ENCODE peak calls at places on chromosomes 11 and 22, in four cellular contexts. N, P, E and I are unnamed samples.

GRCh38 chr11:58068640-58069039 is 37.9 kb downstream of the OR6Q1 start:
- DNase-seq in N (no peak), P (no peak), E (no peak), I (no peak)

GRCh38 chr11:59185412-59185811 is 13.5 kb downstream of the DTX4 start:
- DNase-seq in N (peak; percentile 51), P (no peak), E (no peak), I (no peak)

GRCh38 chr11:72534859-72535547 is 100.7 kb upstream of the CLPB start:
- DNase-seq in N (no peak), P (no peak), E (no peak), I (no peak)

GRCh38 chr22:30861131-30861530 is 107.4 kb downstream of the MORC2 start:
- DNase-seq in N (no peak), P (no peak), E (no peak), I (no peak)

GRCh38 chr11:125211191-125211953 is 46.8 kb downstream of the PKNOX2 start:
- DNase-seq in N (peak; percentile 8), P (no peak), E (peak; percentile 8), I (no peak)

GRCh38 chr11:114359342-114359741 is 41.0 kb downstream of the C11orf71 start:
- DNase-seq in N (peak; percentile 13), P (no peak), E (no peak), I (no peak)

GRCh38 chr11:80722616-80723015 is 1281.8 kb upstream of the TENM4 start:
- DNase-seq in N (peak; percentile 57), P (no peak), E (peak; percentile 39), I (no peak)

GRCh38 chr11:16013242-16013641 is 343.1 kb downstream of the SOX6 start:
- DNase-seq in N (no peak), P (no peak), E (no peak), I (no peak)

GRCh38 chr22:40240671-40241070 is 62.9 kb downstream of the TNRC6B start:
- DNase-seq in N (no peak), P (no peak), E (no peak), I (peak; percentile 15)

GRCh38 chr11:20839231-20839630 is 169.8 kb downstream of the NELL1 start:
- DNase-seq in N (no peak), P (no peak), E (no peak), I (no peak)

GRCh38 chr22:47192651-47193437 is 430.4 kb downstream of the TBC1D22A start:
- DNase-seq in N (no peak), P (no peak), E (peak; percentile 39), I (peak; percentile 23)

GRCh38 chr11:30422828-30423648 is 100.1 kb downstream of the ARL14EP start:
- DNase-seq in N (no peak), P (no peak), E (no peak), I (no peak)

GRCh38 chr22:32850591-32851517 is 49.3 kb downstream of the TIMP3 start:
- DNase-seq in N (peak; percentile 73), P (peak; percentile 82), E (no peak), I (no peak)

GRCh38 chr22:30301995-30302809 is 12.9 kb upstream of the CASTOR1 start:
- DNase-seq in N (peak; percentile 73), P (no peak), E (no peak), I (peak; percentile 85)

GRCh38 chr11:66467034-66467659 is 442 bp downstream of the PELI3 start:
- DNase-seq in N (peak; percentile 41), P (peak; percentile 47), E (peak; percentile 50), I (peak; percentile 25)

GRCh38 chr11:13859986-13860385 is 102.5 kb upstream of the SPON1 start:
- DNase-seq in N (no peak), P (no peak), E (no peak), I (no peak)

GRCh38 chr22:20937031-20937793 is 20.0 kb downstream of the CRKL start:
- DNase-seq in N (no peak), P (no peak), E (no peak), I (no peak)

GRCh38 chr11:350723-351255 is 18.5 kb upstream of the B4GALNT4 start:
- DNase-seq in N (peak; percentile 22), P (no peak), E (no peak), I (peak; percentile 90)

GRCh38 chr11:93116641-93117577 is 80.9 kb downstream of the SLC36A4 start:
- DNase-seq in N (no peak), P (no peak), E (no peak), I (peak; percentile 39)

GRCh38 chr22:23418159-23418788 is 161.8 kb downstream of the IGLL1 start:
- DNase-seq in N (no peak), P (no peak), E (no peak), I (no peak)

GRCh38 chr11:34251640-34251980 is 106.2 kb downstream of the ABTB2 start:
- DNase-seq in N (peak; percentile 46), P (no peak), E (no peak), I (no peak)

GRCh38 chr11:120273432-120273831 is 33.5 kb downstream of the POU2F3 start:
- DNase-seq in N (no peak), P (no peak), E (no peak), I (no peak)

GRCh38 chr11:134606251-134606650 is 194.2 kb upstream of the B3GAT1 start:
- DNase-seq in N (no peak), P (no peak), E (no peak), I (no peak)

GRCh38 chr11:39724404-39724803 is 1735.0 kb downstream of the LRRC4C start:
- DNase-seq in N (no peak), P (no peak), E (peak; percentile 4), I (peak; percentile 30)

GRCh38 chr11:68380786-68381622 is 68.6 kb downstream of the LRP5 start:
- DNase-seq in N (peak; percentile 67), P (no peak), E (no peak), I (no peak)

DNA sequence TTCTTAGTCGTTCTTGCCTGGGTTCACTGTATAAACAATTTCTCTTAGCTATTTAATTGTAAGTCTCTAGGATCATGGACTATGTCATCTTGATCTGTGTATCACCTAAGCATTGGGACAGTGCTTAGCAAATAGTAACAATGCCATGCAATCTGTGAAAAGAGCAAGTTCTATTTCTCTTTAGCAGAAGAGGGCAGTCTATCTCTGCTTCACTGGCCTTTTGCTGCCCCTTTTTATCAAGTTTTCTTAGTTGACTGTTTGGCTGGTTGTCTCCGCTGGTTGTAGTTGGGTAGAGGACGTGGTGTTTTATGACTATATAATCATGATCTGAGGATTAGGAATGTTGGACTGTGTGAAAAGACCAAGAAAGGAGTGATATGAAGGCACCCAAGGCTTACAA is 315.0 kb downstream of the JRKL start:
- DNase-seq in N (peak; percentile 20), P (no peak), E (no peak), I (no peak)
- TF ChIP-seq CTCF in N (no peak), P (no peak), E (no peak), I (no peak)

GRCh38 chr11:26551186-26551801 is 20.8 kb downstream of the MUC15 start:
- DNase-seq in N (peak; percentile 31), P (no peak), E (no peak), I (no peak)
- TF ChIP-seq CTCF in N (peak; percentile 43), P (no peak), E (peak; percentile 56), I (peak; percentile 24)

GRCh38 chr11:33021937-33022336 is 6.3 kb downstream of the DEPDC7 start:
- DNase-seq in N (no peak), P (no peak), E (no peak), I (no peak)
- TF ChIP-seq CTCF in N (no peak), P (no peak), E (no peak), I (no peak)

GRCh38 chr22:50242406-50242949 is 2.3 kb downstream of the TUBGCP6 start:
- DNase-seq in N (no peak), P (no peak), E (no peak), I (no peak)
- TF ChIP-seq CTCF in N (no peak), P (no peak), E (no peak), I (no peak)

GRCh38 chr11:62727007-62727832 is at the start of gene HNRNPUL2:
- DNase-seq in N (peak; percentile 100), P (peak; percentile 99), E (peak; percentile 99), I (peak; percentile 97)
- TF ChIP-seq CTCF in N (no peak), P (no peak), E (no peak), I (no peak)

DNA sequence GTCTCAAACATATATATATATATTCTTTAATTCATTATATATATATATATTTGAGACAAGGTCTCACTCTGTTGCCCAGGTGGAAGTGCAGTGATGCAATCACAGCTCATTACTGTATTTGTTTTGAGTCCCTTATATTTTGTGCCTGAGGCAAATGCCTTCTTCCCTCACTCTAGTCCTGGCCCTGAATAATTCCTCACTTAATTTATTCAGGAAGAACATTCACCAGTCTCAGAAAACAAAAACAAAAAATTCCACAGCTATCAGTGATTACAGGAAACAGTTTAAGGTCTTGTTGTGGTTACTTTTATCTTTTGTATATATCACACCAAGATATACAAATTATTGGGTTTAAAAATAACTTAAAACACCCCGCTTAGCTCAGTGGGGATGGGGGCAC is 155.7 kb downstream of the CWF19L2 start:
- DNase-seq in N (peak; percentile 2), P (no peak), E (no peak), I (peak; percentile 14)
- TF ChIP-seq CTCF in N (no peak), P (no peak), E (no peak), I (no peak)

DNA sequence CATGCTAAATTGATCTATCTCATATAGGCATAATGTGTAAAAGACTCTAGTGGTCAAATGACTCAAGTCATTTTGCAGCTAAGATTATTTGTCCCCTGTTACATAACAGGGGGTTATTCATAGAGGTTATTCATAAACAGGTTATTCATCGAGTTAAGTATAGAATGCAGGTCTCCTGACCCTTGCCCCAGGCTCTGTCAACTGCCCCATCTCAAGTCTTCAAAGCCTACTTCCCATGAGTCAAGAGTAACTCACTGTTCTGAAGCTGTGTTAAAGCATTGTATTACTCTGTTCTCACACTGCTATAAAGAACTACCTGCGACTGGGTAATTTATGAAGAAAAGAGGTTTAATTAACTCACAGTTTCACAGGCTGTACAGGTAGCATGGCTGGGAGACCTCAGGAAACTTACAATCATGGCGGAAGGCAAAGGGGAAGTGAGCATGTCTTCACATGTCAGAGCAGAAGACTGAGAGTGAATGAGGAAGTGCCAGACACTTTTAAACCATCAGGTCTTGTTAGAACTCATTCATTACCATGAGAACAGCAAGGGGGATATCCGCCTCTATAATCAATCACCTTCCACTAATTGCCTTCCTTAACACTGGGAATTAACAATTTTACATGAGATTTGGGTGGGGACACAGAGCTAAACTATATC is 226.2 kb upstream of the BLID start:
- DNase-seq in N (no peak), P (no peak), E (peak; percentile 43), I (peak; percentile 47)
- TF ChIP-seq CTCF in N (no peak), P (no peak), E (no peak), I (no peak)

DNA sequence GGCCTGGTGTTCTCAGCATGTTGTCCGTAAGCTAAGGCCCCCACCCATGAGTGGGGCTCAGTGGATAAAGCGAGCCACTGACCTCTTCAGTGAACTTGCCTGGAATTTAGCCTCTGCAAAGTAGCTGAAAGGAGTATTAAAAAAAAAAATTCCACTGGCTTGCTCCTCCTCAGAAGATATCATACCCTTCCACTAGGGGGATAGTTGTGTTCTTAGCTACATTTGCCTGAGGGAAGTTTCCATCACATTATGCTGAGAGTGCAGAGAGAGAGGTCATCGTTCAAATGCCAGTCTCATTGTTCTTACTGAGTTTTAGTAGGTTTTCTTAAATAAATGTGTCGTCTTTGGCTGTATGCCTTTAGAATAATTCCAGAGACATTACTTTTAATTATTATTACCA is 879.7 kb downstream of the JRKL start:
- DNase-seq in N (peak; percentile 16), P (no peak), E (peak; percentile 1), I (peak; percentile 45)
- TF ChIP-seq CTCF in N (peak; percentile 10), P (peak; percentile 8), E (no peak), I (peak; percentile 40)